ENCODE peak calls at places on chromosomes 16 and 17, in ten cellular contexts. Q is AG04450, P is NB4, I is AG09319, H is tibial artery, V is lower leg skin, O is psoas muscle, N is lower lobe of right lung, E is spleen, W is fibroblast of mammary gland. D is an unnamed sample.

GRCh38 chr17:15157051-15157450 is 108.1 kb downstream of the PMP22 start:
- DNase-seq in Q (no peak), P (peak; percentile 55), I (no peak), H (no peak), V (no peak), O (no peak), N (no peak), E (no peak), W (peak; percentile 41), D (no peak)

GRCh38 chr16:30924797-30925645 is 1.6 kb downstream of the FBXL19 start:
- DNase-seq in Q (no peak), P (no peak), I (no peak), H (no peak), V (no peak), O (no peak), N (no peak), E (no peak), W (no peak), D (no peak)

GRCh38 chr17:1979182-1979980 is 45.8 kb downstream of the RTN4RL1 start:
- DNase-seq in Q (no peak), P (no peak), I (no peak), H (no peak), V (no peak), O (no peak), N (no peak), E (no peak), W (no peak), D (no peak)

GRCh38 chr17:69175812-69176517 is 34.3 kb upstream of the ABCA6 start:
- DNase-seq in Q (peak; percentile 34), P (peak; percentile 79), I (peak; percentile 30), H (no peak), V (no peak), O (no peak), N (no peak), E (no peak), W (peak; percentile 87), D (no peak)

GRCh38 chr17:79000396-79001189 is 9.0 kb downstream of the CANT1 start:
- DNase-seq in Q (no peak), P (no peak), I (no peak), H (peak; percentile 64), V (peak; percentile 53), O (no peak), N (no peak), E (no peak), W (no peak), D (no peak)

GRCh38 chr17:19299214-19299747 is 62.1 kb downstream of the EPN2 start:
- DNase-seq in Q (no peak), P (no peak), I (no peak), H (no peak), V (no peak), O (no peak), N (no peak), E (no peak), W (no peak), D (no peak)

GRCh38 chr16:77975942-77976341 is 46.4 kb upstream of the CLEC3A start:
- DNase-seq in Q (no peak), P (no peak), I (no peak), H (no peak), V (no peak), O (no peak), N (no peak), E (no peak), W (no peak), D (no peak)

GRCh38 chr17:33292981-33293867 is at the start of gene ASIC2:
- DNase-seq in Q (no peak), P (no peak), I (no peak), H (peak; percentile 67), V (no peak), O (no peak), N (no peak), E (peak; percentile 68), W (peak; percentile 14), D (peak; percentile 25)

DNA sequence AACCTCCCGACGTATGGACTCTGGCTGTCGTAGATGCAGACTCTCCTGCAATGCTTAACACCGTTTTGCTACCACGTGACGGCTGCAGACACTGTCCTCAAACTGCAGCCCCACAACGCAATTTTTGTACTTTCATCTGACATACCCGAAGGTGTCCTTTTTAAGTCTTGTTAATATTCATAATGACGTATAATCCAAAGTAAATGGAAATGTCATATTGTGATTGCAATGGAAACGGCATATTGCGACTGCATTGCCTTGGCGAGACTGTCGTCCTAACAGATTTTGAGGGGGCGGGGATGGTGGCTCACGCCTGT is 79.3 kb upstream of the TBC1D3K start:
- DNase-seq in Q (no peak), P (no peak), I (no peak), H (no peak), V (no peak), O (no peak), N (no peak), E (no peak), W (no peak), D (no peak)
- TF ChIP-seq CTCF in Q (no peak), P (no peak), I (no peak), H (no peak), V (no peak), O (no peak), N (no peak), E (no peak), W (no peak), D (no peak)

GRCh38 chr16:75256059-75256870 is 4.8 kb upstream of the BCAR1 start:
- DNase-seq in Q (no peak), P (no peak), I (no peak), H (peak; percentile 87), V (peak; percentile 87), O (peak; percentile 64), N (peak; percentile 63), E (peak; percentile 70), W (no peak), D (no peak)
- TF ChIP-seq CTCF in Q (no peak), P (peak; percentile 8), I (no peak), H (no peak), V (no peak), O (no peak), N (no peak), E (no peak), W (no peak), D (no peak)

GRCh38 chr17:7486181-7486580 is 2.0 kb downstream of the POLR2A start:
- DNase-seq in Q (no peak), P (no peak), I (peak; percentile 34), H (no peak), V (no peak), O (no peak), N (no peak), E (no peak), W (peak; percentile 81), D (no peak)

GRCh38 chr17:7479389-7480192 is at the start of gene ZBTB4:
- DNase-seq in Q (no peak), P (peak; percentile 45), I (no peak), H (peak; percentile 84), V (peak; percentile 92), O (peak; percentile 85), N (peak; percentile 76), E (peak; percentile 93), W (peak; percentile 22), D (peak; percentile 40)

GRCh38 chr17:7484964-7485377 is 805 bp downstream of the POLR2A start:
- DNase-seq in Q (no peak), P (no peak), I (no peak), H (no peak), V (no peak), O (no peak), N (no peak), E (no peak), W (no peak), D (no peak)

GRCh38 chr17:7483238-7484066 is 714 bp upstream of the POLR2A start:
- DNase-seq in Q (peak; percentile 78), P (peak; percentile 89), I (peak; percentile 84), H (peak; percentile 98), V (peak; percentile 98), O (peak; percentile 98), N (peak; percentile 93), E (peak; percentile 98), W (peak; percentile 91), D (peak; percentile 81)

DNA sequence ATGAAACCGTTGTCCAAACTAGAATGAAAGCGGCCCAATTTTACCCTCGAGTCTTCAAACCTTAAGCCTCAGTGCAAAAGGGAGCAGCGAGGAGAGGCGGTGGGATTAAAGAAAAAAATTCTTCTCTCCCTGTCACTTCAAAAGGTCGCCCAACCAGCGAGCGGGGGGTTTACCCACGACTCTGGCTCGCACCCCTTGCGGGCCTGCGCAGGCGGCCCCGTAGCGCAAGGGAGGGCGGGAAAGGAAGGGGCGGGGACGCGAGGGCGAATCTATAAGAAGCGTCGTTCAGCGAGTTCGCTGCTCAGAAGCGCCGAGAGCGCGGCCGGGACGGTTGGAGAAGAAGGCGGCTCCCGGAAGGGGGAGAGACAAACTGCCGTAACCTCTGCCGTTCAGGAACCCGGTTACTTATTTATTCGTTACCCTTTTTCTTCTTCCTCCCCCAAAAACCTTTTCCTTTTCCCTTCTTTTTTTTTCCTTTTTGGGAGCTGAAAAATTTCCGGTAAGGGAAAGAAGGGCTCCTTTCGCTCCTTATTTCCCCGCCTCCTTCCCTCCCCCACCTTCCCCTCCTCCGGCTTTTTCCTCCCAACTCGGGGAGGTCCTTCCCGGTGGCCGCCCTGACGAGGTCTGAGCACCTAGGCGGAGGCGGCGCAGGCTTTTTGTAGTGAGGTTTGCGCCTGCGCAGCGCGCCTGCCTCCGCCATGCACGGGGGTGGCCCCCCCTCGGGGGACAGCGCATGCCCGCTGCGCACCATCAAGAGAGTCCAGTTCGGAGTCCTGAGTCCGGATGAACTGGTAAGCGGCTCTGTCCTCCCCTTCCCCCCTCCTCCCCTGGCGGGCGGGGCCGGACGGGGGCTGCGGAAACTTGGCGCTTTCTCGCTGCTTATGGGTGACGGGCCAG is at the start of gene POLR2A:
- DNase-seq in Q (peak; percentile 96), P (peak; percentile 94), I (peak; percentile 99), H (peak; percentile 100), V (peak; percentile 99), O (peak; percentile 99), N (peak; percentile 98), E (peak; percentile 100), W (peak; percentile 98), D (peak; percentile 96)
- TF ChIP-seq CTCF in Q (no peak), P (no peak), I (no peak), H (no peak), V (no peak), O (peak; percentile 9), N (peak; percentile 17), E (no peak), W (no peak), D (no peak)

DNA sequence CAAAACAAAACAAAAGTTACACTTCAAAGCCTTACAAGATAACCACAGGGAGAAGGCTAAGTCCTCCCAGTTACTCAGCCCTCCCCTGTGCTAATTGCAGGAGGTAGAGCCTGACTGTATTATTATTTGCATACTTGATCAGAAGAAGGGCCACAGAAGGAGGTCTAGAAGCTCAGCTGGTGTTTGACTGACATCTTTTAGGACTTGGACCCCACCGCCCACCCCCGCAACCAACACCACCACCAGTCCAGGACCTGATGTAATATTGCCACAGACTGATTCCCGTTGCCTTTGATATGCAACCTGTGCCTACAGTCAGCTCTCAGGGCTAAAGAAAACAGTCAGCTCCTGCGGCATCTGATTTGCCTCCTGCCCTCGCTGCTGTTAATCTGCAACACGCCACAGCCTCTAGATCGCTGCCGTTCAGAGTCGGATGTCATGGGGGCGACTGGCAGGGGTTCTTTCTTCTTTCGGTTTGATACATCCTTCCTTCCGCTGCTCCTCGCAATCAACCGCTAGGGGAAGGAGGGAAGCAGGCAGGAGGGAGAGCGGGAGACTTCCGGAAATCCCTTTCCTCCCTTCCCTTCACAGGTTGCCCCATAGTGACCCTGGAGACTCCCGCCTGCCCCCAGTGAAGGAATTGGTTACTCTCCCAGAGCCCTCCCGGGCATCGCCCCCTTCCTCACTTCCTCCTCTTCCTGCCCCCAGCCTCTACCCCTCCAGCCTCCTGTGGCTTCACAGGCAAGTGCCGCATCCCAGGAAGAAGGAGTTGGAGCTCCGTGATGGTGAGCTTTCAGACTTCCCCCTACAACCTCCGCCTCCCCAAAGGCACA is 90.5 kb upstream of the SOX9 start:
- DNase-seq in Q (peak; percentile 10), P (peak; percentile 11), I (peak; percentile 43), H (no peak), V (peak; percentile 87), O (peak; percentile 47), N (peak; percentile 41), E (no peak), W (peak; percentile 18), D (peak; percentile 11)
- TF ChIP-seq CTCF in Q (peak; percentile 77), P (no peak), I (peak; percentile 63), H (peak; percentile 34), V (no peak), O (peak; percentile 19), N (no peak), E (no peak), W (peak; percentile 37), D (peak; percentile 53)

D was measured in progenitor cell of endocrine pancreas.